ENCODE peak calls at places on chromosomes 12 and 14, in five cellular contexts. P is effector memory CD8-positive, alpha-beta T cell; G is caudate nucleus; F is T-cell; B is CD8-positive, alpha-beta T cell. K is an unnamed sample.

GRCh38 chr12:96989916-96990315 is 82.9 kb downstream of the NEDD1 start:
- DNase-seq in P (no peak), G (no peak), F (no peak), B (no peak), K (no peak)

GRCh38 chr12:40101747-40102146 is 4.1 kb downstream of the SLC2A13 start:
- DNase-seq in P (no peak), G (no peak), F (no peak), B (no peak), K (no peak)

GRCh38 chr14:100840286-100840685 is 14.4 kb downstream of the MEG3 start:
- DNase-seq in P (no peak), G (no peak), F (no peak), B (no peak), K (no peak)

GRCh38 chr14:106586098-106586704 is 1059.8 kb downstream of the TMEM121 start:
- DNase-seq in P (peak), G (no peak), F (peak), B (peak), K (peak)

GRCh38 chr12:57813111-57813970 is 5.2 kb downstream of the AVIL start:
- DNase-seq in P (no peak), G (no peak), F (no peak), B (no peak), K (no peak)

GRCh38 chr14:99774526-99775307 is 18.5 kb upstream of the EML1 start:
- DNase-seq in P (no peak), G (peak), F (no peak), B (no peak), K (no peak)

GRCh38 chr14:23202001-23202400 is 18.5 kb upstream of the SLC7A8 start:
- DNase-seq in P (no peak), G (no peak), F (no peak), B (no peak), K (no peak)

GRCh38 chr12:120321382-120322202 is 6.0 kb downstream of the PLA2G1B start:
- DNase-seq in P (no peak), G (no peak), F (no peak), B (no peak), K (no peak)

GRCh38 chr12:47717443-47718193 is 7.7 kb downstream of the ENDOU start:
- DNase-seq in P (no peak), G (peak), F (peak), B (peak), K (peak)

GRCh38 chr14:73234029-73234428 is 3.3 kb upstream of the PAPLN start:
- DNase-seq in P (no peak), G (no peak), F (no peak), B (no peak), K (no peak)

GRCh38 chr12:46414591-46415268 is 42.2 kb upstream of the SLC38A2 start:
- DNase-seq in P (no peak), G (no peak), F (no peak), B (no peak), K (no peak)

GRCh38 chr12:52209321-52209720 is 17.5 kb upstream of the KRT80 start:
- DNase-seq in P (no peak), G (no peak), F (no peak), B (no peak), K (no peak)

GRCh38 chr12:46717848-46718247 is 107.9 kb downstream of the SLC38A4 start:
- DNase-seq in P (no peak), G (no peak), F (no peak), B (no peak), K (no peak)

GRCh38 chr12:108063192-108063591 is 65.9 kb upstream of the WSCD2 start:
- DNase-seq in P (peak), G (no peak), F (no peak), B (no peak), K (no peak)

GRCh38 chr14:84482256-84483071 is 1047.5 kb upstream of the FLRT2 start:
- DNase-seq in P (no peak), G (no peak), F (no peak), B (no peak), K (no peak)

GRCh38 chr12:42141981-42142606 is 2.6 kb downstream of the GXYLT1 start:
- DNase-seq in P (no peak), G (no peak), F (no peak), B (no peak), K (no peak)

GRCh38 chr12:49643135-49643534 is 19.8 kb downstream of the PRPF40B start:
- DNase-seq in P (no peak), G (no peak), F (no peak), B (no peak), K (no peak)

GRCh38 chr14:41605550-41606248 is 977 bp upstream of the LRFN5 start:
- DNase-seq in P (no peak), G (no peak), F (no peak), B (no peak), K (no peak)

GRCh38 chr12:57248934-57249742 is 1.8 kb downstream of the STAC3 start:
- DNase-seq in P (no peak), G (no peak), F (no peak), B (no peak), K (no peak)

GRCh38 chr14:78524766-78525165 is 354.6 kb downstream of the NRXN3 start:
- DNase-seq in P (no peak), G (no peak), F (no peak), B (no peak), K (no peak)

GRCh38 chr12:66063976-66064375 is 66.6 kb downstream of the LLPH start:
- DNase-seq in P (no peak), G (no peak), F (no peak), B (no peak), K (no peak)

GRCh38 chr14:105850853-105851581 is 324.6 kb downstream of the TMEM121 start:
- DNase-seq in P (no peak), G (no peak), F (no peak), B (peak), K (no peak)

GRCh38 chr12:106896603-106897002 is 59.1 kb upstream of the TMEM263 start:
- DNase-seq in P (no peak), G (no peak), F (no peak), B (no peak), K (no peak)

GRCh38 chr12:17976202-17976601 is 113.8 kb downstream of the RERGL start:
- DNase-seq in P (no peak), G (no peak), F (no peak), B (no peak), K (no peak)

GRCh38 chr12:119229837-119230236 is 51.1 kb downstream of the HSPB8 start:
- DNase-seq in P (no peak), G (no peak), F (no peak), B (no peak), K (no peak)